ENCODE peak calls at places on chromosomes 1 and 21, in five cellular contexts. W is choroid plexus epithelial cell, R is fibroblast of villous mesenchyme, F is ovary, O is sigmoid colon. D is an unnamed sample.

GRCh38 chr1:19926296-19927129 is 3.1 kb upstream of the PLA2G2E start:
- DNase-seq in F (no peak), O (no peak), W (no peak), R (no peak), D (no peak)

GRCh38 chr1:22673486-22674409 is 20.7 kb downstream of the C1QB start:
- DNase-seq in R (peak; percentile 69), O (no peak), W (peak; percentile 84), F (no peak), D (peak; percentile 58)

GRCh38 chr1:84582802-84583587 is 8.8 kb upstream of the CTBS start:
- DNase-seq in W (peak; percentile 65), O (no peak), R (peak; percentile 76), F (no peak), D (peak; percentile 20)

GRCh38 chr1:229749992-229750391 is 123.9 kb downstream of the URB2 start:
- DNase-seq in W (no peak), O (no peak), R (no peak), F (no peak), D (no peak)

GRCh38 chr1:57549280-57549679 is 125.4 kb upstream of the DAB1 start:
- DNase-seq in F (no peak), R (no peak), O (no peak), W (no peak), D (peak; percentile 25)

GRCh38 chr1:201676061-201676644 is 137.2 kb downstream of the NAV1 start:
- DNase-seq in O (peak; percentile 78), R (peak; percentile 48), F (peak; percentile 30), W (peak; percentile 42), D (peak; percentile 34)

GRCh38 chr21:41701749-41702148 is 65.1 kb downstream of the RIPK4 start:
- DNase-seq in F (no peak), O (no peak), R (no peak), W (no peak), D (peak; percentile 10)

GRCh38 chr1:236543065-236543669 is 19.4 kb downstream of the LGALS8 start:
- DNase-seq in O (no peak), R (no peak), F (no peak), W (no peak), D (no peak)

GRCh38 chr1:231035799-231036198 is 4.3 kb downstream of the FAM89A start:
- DNase-seq in R (no peak), F (no peak), W (no peak), O (no peak), D (no peak)

GRCh38 chr1:229940689-229941088 is 126.3 kb upstream of the GALNT2 start:
- DNase-seq in R (no peak), F (no peak), W (peak; percentile 75), O (no peak), D (peak; percentile 7)

GRCh38 chr1:247367786-247368342 is 36.2 kb upstream of the ZNF496 start:
- DNase-seq in O (no peak), W (peak; percentile 56), R (peak; percentile 94), F (no peak), D (no peak)

GRCh38 chr1:7387053-7387861 is 383.8 kb upstream of the VAMP3 start:
- DNase-seq in W (no peak), O (peak; percentile 42), F (no peak), R (no peak), D (peak; percentile 29)

GRCh38 chr1:210758761-210759160 is 375.2 kb downstream of the KCNH1 start:
- DNase-seq in R (no peak), O (no peak), W (no peak), F (no peak), D (peak; percentile 20)

GRCh38 chr1:20429296-20429695 is 56.7 kb downstream of the CAMK2N1 start:
- DNase-seq in W (peak; percentile 31), F (no peak), R (peak; percentile 7), O (no peak), D (peak; percentile 33)

GRCh38 chr1:41327383-41327999 is 33.7 kb upstream of the FOXO6 start:
- DNase-seq in R (no peak), F (no peak), O (no peak), W (no peak), D (no peak)

GRCh38 chr1:53075761-53076163 is 13.7 kb downstream of the PODN start:
- DNase-seq in W (no peak), F (peak; percentile 37), R (no peak), O (peak; percentile 69), D (no peak)

GRCh38 chr1:154115180-154115579 is 39.7 kb downstream of the NUP210L start:
- DNase-seq in R (no peak), F (no peak), W (peak; percentile 8), O (no peak), D (no peak)

GRCh38 chr1:64200064-64200463 is 3.4 kb upstream of the UBE2U start:
- DNase-seq in F (no peak), R (no peak), W (no peak), O (no peak), D (no peak)

GRCh38 chr1:167630568-167631385 is 745 bp downstream of the RCSD1 start:
- DNase-seq in R (no peak), F (no peak), W (peak; percentile 20), O (no peak), D (no peak)

GRCh38 chr1:205072881-205073280 is 11.4 kb downstream of the TMEM81 start:
- DNase-seq in R (no peak), F (no peak), O (no peak), W (no peak), D (no peak)

GRCh38 chr1:181541458-181541857 is 58.1 kb downstream of the CACNA1E start:
- DNase-seq in W (no peak), F (no peak), R (no peak), O (no peak), D (no peak)

GRCh38 chr1:185720633-185721272 is 13.4 kb upstream of the HMCN1 start:
- DNase-seq in O (no peak), F (no peak), W (peak; percentile 79), R (peak; percentile 53), D (peak; percentile 80)

GRCh38 chr1:226814751-226815496 is 55.5 kb upstream of the PSEN2 start:
- DNase-seq in R (peak; percentile 85), W (peak; percentile 72), F (peak; percentile 70), O (peak; percentile 91), D (peak; percentile 80)

GRCh38 chr1:193543259-193543658 is 356.8 kb upstream of the B3GALT2 start:
- DNase-seq in F (no peak), W (peak; percentile 22), O (no peak), R (no peak), D (peak; percentile 15)

GRCh38 chr1:5595531-5596170 is 396.6 kb downstream of the NPHP4 start:
- DNase-seq in R (no peak), W (no peak), O (no peak), F (no peak), D (no peak)

GRCh38 chr1:209402697-209403096 is 180.8 kb upstream of the CAMK1G start:
- DNase-seq in F (no peak), W (no peak), R (no peak), O (no peak), D (no peak)

GRCh38 chr1:55021965-55022546 is 17.3 kb upstream of the PCSK9 start:
- DNase-seq in O (peak; percentile 83), W (peak; percentile 91), R (peak; percentile 83), F (peak; percentile 56), D (peak; percentile 86)

GRCh38 chr1:166947398-166948043 is 27.8 kb downstream of the ILDR2 start:
- DNase-seq in W (peak; percentile 67), F (peak; percentile 30), O (peak; percentile 68), R (peak; percentile 39), D (peak; percentile 65)

GRCh38 chr1:48061162-48062136 is 64.3 kb upstream of the TRABD2B start:
- DNase-seq in F (peak; percentile 25), R (peak; percentile 76), W (peak; percentile 80), O (no peak), D (peak; percentile 38)

GRCh38 chr21:17610862-17611261 is 1.8 kb downstream of the BTG3 start:
- DNase-seq in F (peak; percentile 27), R (peak; percentile 44), W (peak; percentile 38), O (peak; percentile 65), D (no peak)

GRCh38 chr21:35491920-35492678 is 443.0 kb upstream of the RUNX1 start:
- DNase-seq in F (no peak), R (no peak), W (no peak), O (no peak), D (no peak)

GRCh38 chr1:86541859-86542258 is 5.0 kb upstream of the CLCA4 start:
- DNase-seq in O (no peak), W (no peak), F (no peak), R (no peak), D (no peak)

GRCh38 chr1:152479792-152480595 is 30.6 kb upstream of the LCE5A start:
- DNase-seq in W (peak; percentile 7), R (no peak), O (no peak), F (peak; percentile 24), D (peak; percentile 25)

GRCh38 chr1:43584203-43584602 is 53.5 kb downstream of the PTPRF start:
- DNase-seq in F (no peak), O (no peak), R (no peak), W (no peak), D (no peak)

GRCh38 chr1:179816196-179816960 is 61.2 kb downstream of the TOR1AIP2 start:
- DNase-seq in O (peak; percentile 73), F (peak; percentile 50), W (peak; percentile 36), R (no peak), D (no peak)

GRCh38 chr1:72177711-72178110 is 104.6 kb downstream of the NEGR1 start:
- DNase-seq in R (peak; percentile 36), O (no peak), W (no peak), F (no peak), D (peak; percentile 24)

GRCh38 chr1:2528611-2528965 is 1.5 kb downstream of the HES5 start:
- DNase-seq in O (no peak), W (no peak), R (no peak), F (no peak), D (no peak)

GRCh38 chr21:16522512-16522911 is 792.7 kb downstream of the USP25 start:
- DNase-seq in W (peak; percentile 82), R (peak; percentile 65), O (no peak), F (no peak), D (peak; percentile 45)

GRCh38 chr1:114610546-114611245 is 29.3 kb upstream of the BCAS2 start:
- DNase-seq in F (no peak), O (no peak), W (peak; percentile 55), R (peak; percentile 14), D (no peak)
- H3K4me3 ChIP-seq in F (no peak overlapping the region), O (no peak overlapping the region), W (no peak overlapping the region), R (no peak overlapping the region), D (no peak overlapping the region)

GRCh38 chr1:33099290-33100118 is 18.6 kb downstream of the AZIN2 start:
- DNase-seq in W (peak; percentile 100), R (peak; percentile 100), F (no peak), O (no peak), D (peak; percentile 100)
- H3K4me3 ChIP-seq in W (no peak overlapping the region), R (no peak overlapping the region), F (no peak overlapping the region), O (no peak overlapping the region), D (no peak overlapping the region)

DNA sequence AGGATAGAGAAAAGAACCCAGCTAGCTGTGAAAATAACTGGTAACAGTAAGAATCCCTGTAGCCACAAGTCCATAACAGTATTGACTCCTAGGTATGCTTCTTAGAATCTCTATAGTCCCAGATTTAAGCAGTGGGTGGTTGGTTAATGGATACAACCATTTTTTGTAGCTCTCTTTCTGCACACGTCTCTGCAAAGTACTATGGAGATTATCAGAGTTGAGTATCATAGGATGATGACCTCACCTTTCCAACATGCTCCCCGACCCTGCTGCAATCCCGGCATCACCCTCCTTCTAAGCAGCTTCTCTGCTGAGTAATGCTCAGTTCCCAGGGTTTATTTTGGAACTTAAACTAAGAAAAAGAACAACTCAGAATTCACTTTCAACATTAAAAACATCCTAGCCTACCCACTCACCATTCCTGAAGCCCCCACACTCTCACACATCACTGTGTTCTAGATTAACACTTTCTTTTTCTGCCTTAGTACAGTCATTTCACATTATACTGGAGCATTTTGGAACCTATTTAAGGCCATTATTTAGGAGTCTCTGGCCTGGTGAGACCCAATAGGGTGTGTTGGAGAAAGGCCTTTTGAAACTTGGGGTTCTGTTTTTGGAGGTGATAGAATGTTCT is 2.7 kb downstream of the MLLT11 start:
- DNase-seq in R (peak; percentile 87), W (peak; percentile 87), F (no peak), O (peak; percentile 11), D (peak; percentile 87)
- H3K4me3 ChIP-seq in R (no peak overlapping the region), W (peak overlapping the region; percentile 20), F (no peak overlapping the region), O (no peak overlapping the region), D (peak overlapping the region; percentile 24)

GRCh38 chr21:46667191-46667734 is 31.8 kb downstream of the PRMT2 start:
- DNase-seq in F (no peak), W (peak; percentile 50), R (peak; percentile 40), O (no peak), D (peak; percentile 9)
- H3K4me3 ChIP-seq in F (peak overlapping the region; percentile 3), W (peak overlapping the region; percentile 67), R (peak overlapping the region; percentile 64), O (peak overlapping the region; percentile 25), D (peak overlapping the region; percentile 62)